ENCODE peak calls at places on chromosome 19, in ten cellular contexts. Q is GM23338, W is PC-9, L is WERI-Rb-1, D is H9, J is neural crest cell, N is psoas muscle, E is stomach, M is choroid plexus epithelial cell, I is astrocyte of the cerebellum. Z is an unnamed sample.

GRCh38 chr19:18049390-18049789 is 37.3 kb downstream of the IL12RB1 start:
- DNase-seq in J (no peak), E (peak), N (peak), M (peak), L (no peak), D (no peak), Q (no peak), I (no peak), W (no peak), Z (no peak)

GRCh38 chr19:16373539-16373938 is 48.9 kb downstream of the KLF2 start:
- DNase-seq in Q (no peak), I (no peak), L (no peak), W (no peak), D (no peak), M (peak), J (no peak), N (peak), E (no peak), Z (no peak)

GRCh38 chr19:3366761-3367571 is 583 bp downstream of the NFIC start:
- DNase-seq in W (no peak), E (no peak), M (peak), L (peak), Q (no peak), J (no peak), I (no peak), D (no peak), N (peak), Z (no peak)

GRCh38 chr19:5345895-5346386 is 5.3 kb upstream of the PTPRS start:
- DNase-seq in E (no peak), I (peak), W (no peak), M (peak), Q (no peak), L (no peak), N (no peak), J (no peak), D (no peak), Z (no peak)

GRCh38 chr19:55472463-55472862 is 4.0 kb upstream of the ZNF628 start:
- DNase-seq in J (no peak), I (no peak), Q (no peak), M (peak), E (no peak), D (no peak), L (no peak), N (no peak), W (peak), Z (no peak)

GRCh38 chr19:17255150-17255621 is 9.4 kb downstream of the USHBP1 start:
- DNase-seq in L (no peak), E (no peak), J (no peak), Q (peak), M (peak), W (peak), D (peak), I (no peak), N (no peak), Z (no peak)

GRCh38 chr19:9912551-9913236 is 23.6 kb downstream of the OLFM2 start:
- DNase-seq in Q (no peak), M (no peak), E (no peak), J (no peak), D (no peak), I (no peak), W (no peak), N (no peak), L (no peak), Z (no peak)

GRCh38 chr19:495440-496332 is 600 bp upstream of the MADCAM1 start:
- DNase-seq in L (peak), E (no peak), D (peak), W (peak), N (peak), J (peak), Q (peak), I (no peak), M (no peak), Z (peak)

GRCh38 chr19:17281391-17282304 is at the start of gene ANKLE1:
- DNase-seq in N (peak), J (peak), L (no peak), Q (peak), M (no peak), D (peak), W (no peak), I (no peak), E (peak), Z (peak)

GRCh38 chr19:34733266-34733825 is 697 bp upstream of the ZNF181 start:
- DNase-seq in E (no peak), M (no peak), W (no peak), N (peak), D (peak), L (peak), I (no peak), Q (peak), J (no peak), Z (peak)

GRCh38 chr19:34731964-34732363 is 2.1 kb upstream of the ZNF181 start:
- DNase-seq in I (no peak), J (no peak), N (no peak), D (no peak), E (no peak), Q (no peak), L (no peak), W (no peak), M (no peak), Z (no peak)

GRCh38 chr19:34732548-34733255 is 1.3 kb upstream of the ZNF181 start:
- DNase-seq in N (no peak), E (no peak), M (no peak), Q (peak), D (no peak), W (no peak), L (no peak), J (no peak), I (no peak), Z (no peak)

GRCh38 chr19:34733826-34734600 is at the start of gene ZNF181:
- DNase-seq in N (peak), I (peak), E (peak), M (peak), Q (peak), L (peak), W (peak), J (peak), D (peak), Z (peak)

DNA sequence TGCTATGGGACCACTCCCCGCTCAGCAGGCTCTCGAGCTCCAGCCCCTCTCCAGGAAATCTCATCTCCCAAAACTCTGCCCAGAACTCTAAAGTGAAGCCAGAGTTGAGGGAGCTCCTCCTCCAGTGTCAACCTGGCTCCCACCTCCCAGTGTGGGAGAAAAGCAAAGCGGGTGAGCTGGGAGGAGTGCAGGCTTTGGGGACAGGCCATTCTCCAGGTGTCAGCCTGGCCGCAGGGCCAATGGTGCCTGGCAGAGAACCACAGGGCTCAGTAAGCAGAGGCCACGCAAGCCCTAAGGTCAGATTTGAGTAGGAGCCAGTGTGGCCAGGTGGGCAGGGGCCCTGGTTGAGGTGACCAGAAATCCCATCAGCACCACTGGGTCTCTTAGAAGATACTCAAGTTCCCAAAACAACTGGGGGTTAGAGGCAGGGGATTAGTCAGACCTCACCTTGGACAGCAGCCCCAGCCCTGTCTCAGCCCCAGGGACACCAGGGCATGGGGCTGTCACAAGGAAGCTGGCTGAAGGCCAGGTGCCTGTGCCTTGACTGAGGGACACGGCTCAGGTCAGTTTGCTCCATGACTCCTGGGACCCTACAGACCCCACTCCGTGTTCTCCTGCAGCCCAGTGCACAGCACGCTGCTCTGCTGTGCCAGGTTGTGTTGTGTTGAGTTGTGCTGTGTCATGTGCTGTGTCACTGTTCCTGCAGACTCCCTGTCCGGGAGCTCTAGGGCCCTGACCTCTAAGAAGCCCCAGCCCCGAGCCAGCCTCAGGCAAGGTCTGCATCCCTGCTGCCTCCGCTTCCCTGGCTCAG is 2.8 kb upstream of the ZNF181 start:
- DNase-seq in N (no peak), D (no peak), L (no peak), W (no peak), Q (no peak), I (no peak), J (no peak), M (no peak), E (no peak), Z (no peak)
- TF ChIP-seq CTCF in N (no peak), D (no peak), L (no peak), W (no peak), Q (no peak), I (no peak), J (no peak), M (no peak), E (no peak), Z (no peak)

DNA sequence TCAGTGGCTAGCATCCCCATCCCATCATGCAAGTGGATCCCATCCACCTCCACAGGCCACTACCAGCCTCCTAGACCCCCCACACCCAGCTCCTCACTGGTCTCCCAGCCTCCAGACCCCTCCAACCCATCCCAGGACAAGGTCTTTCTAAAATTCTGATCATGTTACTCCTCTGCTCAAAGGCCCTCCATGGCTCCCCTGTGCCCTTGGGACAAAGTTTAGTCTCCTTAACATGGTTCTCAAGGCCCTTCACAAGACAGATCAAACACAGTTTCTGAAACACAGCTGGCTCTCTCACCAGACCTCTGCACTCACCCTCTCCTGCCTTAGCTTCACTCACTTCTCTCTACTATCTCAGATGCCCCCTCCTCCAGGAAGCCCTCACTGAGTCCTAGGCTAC is 9.3 kb downstream of the CEACAM19 start:
- DNase-seq in M (no peak), Q (no peak), E (no peak), J (no peak), L (no peak), N (peak), I (no peak), D (no peak), W (no peak), Z (no peak)
- TF ChIP-seq CTCF in M (no peak), Q (no peak), E (no peak), J (no peak), L (no peak), N (no peak), I (no peak), D (no peak), W (no peak), Z (no peak)

GRCh38 chr19:7386308-7386707 is 37.6 kb downstream of the ARHGEF18 start:
- DNase-seq in N (no peak), W (peak), I (no peak), M (no peak), Q (peak), D (peak), J (no peak), L (peak), E (no peak), Z (no peak)
- TF ChIP-seq CTCF in N (no peak), W (peak), I (no peak), M (no peak), Q (peak), D (peak), J (no peak), L (peak), E (no peak), Z (no peak)

DNA sequence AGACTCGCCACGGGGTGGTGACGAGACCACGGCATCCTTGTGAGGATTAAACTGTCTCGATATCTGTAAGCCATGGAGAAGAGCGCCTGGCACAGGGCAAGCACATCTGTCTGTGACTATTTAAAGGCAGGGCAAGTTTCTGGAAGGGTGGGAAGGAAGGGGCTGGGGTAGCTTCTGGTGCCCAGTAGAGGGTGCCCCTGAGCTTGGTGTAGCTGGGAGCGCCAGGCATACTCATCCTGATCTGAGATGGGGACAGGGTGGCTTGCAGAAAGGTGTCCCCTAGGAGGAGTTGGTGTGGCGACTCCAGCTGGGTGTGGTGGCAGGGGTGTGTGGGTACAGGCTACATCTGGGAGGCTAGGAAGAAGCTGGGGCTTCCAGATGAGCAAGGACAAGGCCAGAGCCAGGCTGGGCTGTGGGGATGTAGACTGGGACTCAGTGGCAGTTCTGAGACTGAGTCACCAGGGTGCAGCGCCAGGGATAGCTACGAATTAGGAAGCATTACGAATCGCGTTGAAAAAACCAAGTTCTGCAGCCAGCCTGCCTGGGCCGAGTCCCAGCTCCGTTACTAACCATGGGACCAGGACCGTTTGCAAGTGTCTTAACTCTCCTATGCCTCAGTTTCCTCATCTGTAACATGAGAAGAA is 23.1 kb upstream of the ASPDH start:
- DNase-seq in J (no peak), Q (no peak), M (no peak), N (no peak), D (no peak), E (no peak), W (no peak), L (no peak), I (no peak), Z (no peak)
- TF ChIP-seq CTCF in J (no peak), Q (peak), M (peak), N (no peak), D (peak), E (no peak), W (no peak), L (no peak), I (no peak), Z (no peak)

GRCh38 chr19:46431824-46432223 is 3.1 kb upstream of the PNMA8C start:
- DNase-seq in W (no peak), J (no peak), Q (peak), D (peak), M (no peak), L (no peak), E (no peak), I (no peak), N (no peak), Z (no peak)
- TF ChIP-seq CTCF in W (peak), J (peak), Q (peak), D (peak), M (no peak), L (peak), E (no peak), I (no peak), N (no peak), Z (peak)

DNA sequence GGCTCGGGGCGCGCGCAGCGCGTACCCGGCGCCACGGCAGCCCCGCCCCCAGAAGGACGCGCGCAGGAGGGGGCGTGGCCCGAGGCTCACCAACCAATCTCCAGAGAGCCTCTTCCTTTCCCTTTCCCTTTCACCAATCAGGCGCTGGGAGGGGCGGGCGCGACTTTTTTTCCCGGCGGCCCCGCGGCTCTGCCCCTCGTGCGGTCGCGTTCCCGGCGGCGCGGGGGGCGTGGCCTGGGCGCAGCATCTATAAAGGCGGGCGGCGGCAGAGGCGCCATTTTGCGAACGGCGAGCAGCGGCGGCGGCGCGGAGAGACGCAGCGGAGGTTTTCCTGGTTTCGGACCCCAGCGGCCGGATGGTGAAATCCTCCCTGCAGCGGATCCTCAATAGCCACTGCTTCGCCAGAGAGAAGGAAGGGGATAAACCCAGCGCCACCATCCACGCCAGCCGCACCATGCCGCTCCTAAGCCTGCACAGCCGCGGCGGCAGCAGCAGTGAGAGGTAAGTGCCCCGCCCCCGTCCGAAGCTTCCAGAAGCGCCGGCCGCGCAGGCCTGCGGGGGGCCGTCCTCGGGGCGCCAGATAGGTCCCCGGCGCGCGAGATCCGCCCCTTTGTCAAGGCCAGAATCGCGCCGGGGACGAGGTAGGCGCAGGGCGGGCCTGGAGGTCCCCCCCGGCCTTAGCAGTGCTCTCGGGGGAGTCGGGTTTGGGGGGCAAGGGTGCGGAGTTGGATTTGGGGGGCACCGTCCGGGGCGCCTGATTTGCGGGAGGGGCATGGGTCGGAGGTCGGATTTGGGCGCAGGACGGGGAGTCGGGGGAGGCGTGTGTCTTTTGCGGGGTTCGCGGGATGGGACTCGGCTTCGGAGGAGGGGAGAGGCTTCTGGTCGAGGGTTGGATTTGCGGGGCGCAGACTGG is 12.5 kb downstream of the PEAK3 start:
- DNase-seq in L (peak), E (peak), D (peak), Q (peak), I (peak), J (peak), W (peak), N (peak), M (peak), Z (peak)
- TF ChIP-seq CTCF in L (peak), E (peak), D (peak), Q (no peak), I (no peak), J (peak), W (no peak), N (no peak), M (no peak), Z (no peak)

DNA sequence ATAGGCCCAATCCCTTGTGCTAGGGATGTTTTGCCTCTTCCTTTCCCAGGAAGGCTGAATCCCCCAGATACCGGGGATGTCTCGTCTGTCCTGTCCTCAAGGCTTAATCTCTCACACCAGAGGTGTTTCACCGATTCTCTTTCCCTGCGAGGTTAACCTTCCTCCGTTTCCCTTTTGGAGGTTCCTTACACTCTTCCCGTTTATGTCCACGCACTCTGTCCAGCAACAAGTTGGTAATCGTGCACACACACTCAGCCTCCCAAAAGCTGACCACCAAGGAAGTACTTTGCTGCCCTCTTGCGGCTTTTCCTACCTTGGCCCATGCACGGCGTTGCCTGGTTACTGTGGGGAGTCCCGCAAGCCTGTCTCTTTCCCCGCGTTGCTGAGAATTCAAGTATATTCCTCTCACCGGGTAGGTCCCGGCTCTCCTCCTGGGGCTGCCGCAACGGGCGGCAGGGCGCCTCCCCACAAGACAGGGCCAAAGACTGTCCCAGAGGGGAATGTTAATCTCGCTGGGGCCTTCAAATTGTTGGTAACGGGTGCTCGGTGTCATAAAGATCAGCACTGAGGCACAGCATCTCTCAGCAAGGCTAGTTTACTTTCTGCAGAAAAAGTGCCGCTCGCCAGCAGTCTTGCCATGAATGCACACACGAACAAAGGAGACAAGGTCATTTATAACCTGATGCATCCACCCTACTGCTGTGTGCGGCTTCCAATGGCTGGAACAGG is 36.7 kb upstream of the CD177 start:
- DNase-seq in M (peak), I (no peak), W (no peak), E (peak), Q (peak), J (peak), N (no peak), L (peak), D (peak), Z (no peak)
- TF ChIP-seq CTCF in M (peak), I (peak), W (no peak), E (no peak), Q (peak), J (peak), N (no peak), L (peak), D (peak), Z (no peak)

GRCh38 chr19:33814181-33815165 is 17.8 kb downstream of the KCTD15 start:
- DNase-seq in D (no peak), Q (no peak), W (no peak), L (no peak), M (peak), I (no peak), N (no peak), J (no peak), E (no peak), Z (no peak)
- TF ChIP-seq CTCF in D (no peak), Q (no peak), W (no peak), L (no peak), M (no peak), I (no peak), N (no peak), J (no peak), E (no peak), Z (no peak)

DNA sequence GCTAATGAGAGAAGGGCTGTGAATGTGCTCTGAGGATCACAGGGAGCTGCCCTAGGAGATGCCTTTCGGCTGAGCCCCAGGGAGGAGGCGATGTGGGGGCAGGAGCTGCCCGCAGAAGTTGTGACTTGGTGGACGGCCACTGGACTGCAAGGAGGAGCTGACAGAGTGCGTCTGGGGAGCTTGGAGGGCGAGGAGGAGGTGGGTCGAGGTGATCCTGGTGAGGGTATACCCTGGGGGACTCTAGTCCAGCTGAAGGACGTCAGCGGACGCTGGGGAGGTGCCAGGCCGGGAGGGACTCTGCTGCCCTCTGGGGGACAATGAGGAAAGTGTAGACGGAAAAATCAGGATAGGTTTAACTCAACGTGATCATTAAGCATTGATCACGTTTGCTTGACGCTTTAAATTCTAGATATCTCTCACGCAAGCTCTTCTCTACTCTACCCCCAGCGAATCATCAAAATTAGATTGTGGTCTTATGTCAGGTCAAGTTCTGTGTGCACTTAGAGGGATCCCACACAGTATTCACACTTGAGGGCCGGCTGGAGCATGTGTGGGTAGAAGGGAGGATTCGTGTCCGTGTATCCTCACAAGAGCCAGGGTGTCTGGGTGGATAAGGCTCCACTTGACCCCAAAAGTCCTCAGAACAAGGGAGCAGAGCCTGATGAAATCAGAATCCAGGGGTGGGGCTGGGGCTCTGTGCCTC is 3.3 kb upstream of the CEACAM7 start:
- DNase-seq in W (no peak), M (peak), Q (peak), L (peak), I (no peak), J (no peak), D (peak), N (no peak), E (peak), Z (peak)
- TF ChIP-seq CTCF in W (peak), M (peak), Q (peak), L (peak), I (peak), J (peak), D (peak), N (no peak), E (peak), Z (peak)

Z was measured in endothelial cell.